ENCODE peak calls at places on chromosome 22, in four cellular contexts. One of them, this sample, is unnamed.

GRCh38 chr22:19265779-19266178 is 25.7 kb downstream of the CLTCL1 start:
- DNase-seq in CD4-positive, CD25-positive, alpha-beta regulatory T cell: no peak
- DNase-seq in lower lobe of right lung: no peak
- DNase-seq in left ventricle myocardium inferior: no peak
- DNase-seq in this sample: no peak

GRCh38 chr22:36790648-36791047 is 14.7 kb upstream of the IFT27 start:
- DNase-seq in CD4-positive, CD25-positive, alpha-beta regulatory T cell: peak; percentile 73
- DNase-seq in lower lobe of right lung: no peak
- DNase-seq in left ventricle myocardium inferior: no peak
- DNase-seq in this sample: no peak

GRCh38 chr22:17888855-17889254 is 114.6 kb upstream of the BID start:
- DNase-seq in CD4-positive, CD25-positive, alpha-beta regulatory T cell: no peak
- DNase-seq in lower lobe of right lung: no peak
- DNase-seq in left ventricle myocardium inferior: no peak
- DNase-seq in this sample: peak; percentile 50

GRCh38 chr22:44807915-44808690 is 55.7 kb downstream of the ARHGAP8 start:
- DNase-seq in CD4-positive, CD25-positive, alpha-beta regulatory T cell: no peak
- DNase-seq in lower lobe of right lung: no peak
- DNase-seq in left ventricle myocardium inferior: no peak
- DNase-seq in this sample: peak; percentile 33

GRCh38 chr22:46088541-46089311 is 61.6 kb upstream of the PPARA start:
- DNase-seq in CD4-positive, CD25-positive, alpha-beta regulatory T cell: no peak
- DNase-seq in lower lobe of right lung: peak; percentile 64
- DNase-seq in left ventricle myocardium inferior: peak; percentile 60
- DNase-seq in this sample: peak; percentile 69

GRCh38 chr22:36443198-36443770 is 38.2 kb downstream of the TXN2 start:
- DNase-seq in CD4-positive, CD25-positive, alpha-beta regulatory T cell: no peak
- DNase-seq in lower lobe of right lung: no peak
- DNase-seq in left ventricle myocardium inferior: no peak
- DNase-seq in this sample: no peak

GRCh38 chr22:19576460-19577421 is 52.5 kb upstream of the CLDN5 start:
- DNase-seq in CD4-positive, CD25-positive, alpha-beta regulatory T cell: peak; percentile 88
- DNase-seq in lower lobe of right lung: no peak
- DNase-seq in left ventricle myocardium inferior: peak; percentile 42
- DNase-seq in this sample: no peak

GRCh38 chr22:37334859-37335818 is 52.8 kb downstream of the CYTH4 start:
- DNase-seq in CD4-positive, CD25-positive, alpha-beta regulatory T cell: no peak
- DNase-seq in lower lobe of right lung: no peak
- DNase-seq in left ventricle myocardium inferior: no peak
- DNase-seq in this sample: peak; percentile 28

GRCh38 chr22:49587421-49587820 is 240.3 kb downstream of the BRD1 start:
- DNase-seq in CD4-positive, CD25-positive, alpha-beta regulatory T cell: no peak
- DNase-seq in lower lobe of right lung: peak; percentile 25
- DNase-seq in left ventricle myocardium inferior: no peak
- DNase-seq in this sample: no peak

GRCh38 chr22:49853981-49854791 is 542 bp downstream of the ZBED4 start:
- DNase-seq in CD4-positive, CD25-positive, alpha-beta regulatory T cell: peak; percentile 39
- DNase-seq in lower lobe of right lung: peak; percentile 65
- DNase-seq in left ventricle myocardium inferior: no peak
- DNase-seq in this sample: peak; percentile 40

GRCh38 chr22:50610581-50610980 is 10.0 kb downstream of the MAPK8IP2 start:
- DNase-seq in CD4-positive, CD25-positive, alpha-beta regulatory T cell: no peak
- DNase-seq in lower lobe of right lung: no peak
- DNase-seq in left ventricle myocardium inferior: no peak
- DNase-seq in this sample: no peak

GRCh38 chr22:40238425-40239344 is 61.0 kb downstream of the TNRC6B start:
- DNase-seq in CD4-positive, CD25-positive, alpha-beta regulatory T cell: no peak
- DNase-seq in lower lobe of right lung: no peak
- DNase-seq in left ventricle myocardium inferior: no peak
- DNase-seq in this sample: no peak

GRCh38 chr22:38424525-38425080 is 30.4 kb downstream of the KCNJ4 start:
- DNase-seq in CD4-positive, CD25-positive, alpha-beta regulatory T cell: no peak
- DNase-seq in lower lobe of right lung: no peak
- DNase-seq in left ventricle myocardium inferior: no peak
- DNase-seq in this sample: no peak

GRCh38 chr22:43848366-43849171 is 13.7 kb downstream of the SULT4A1 start:
- DNase-seq in CD4-positive, CD25-positive, alpha-beta regulatory T cell: no peak
- DNase-seq in lower lobe of right lung: no peak
- DNase-seq in left ventricle myocardium inferior: peak; percentile 36
- DNase-seq in this sample: peak; percentile 72

GRCh38 chr22:49590851-49591445 is 236.7 kb downstream of the BRD1 start:
- DNase-seq in CD4-positive, CD25-positive, alpha-beta regulatory T cell: no peak
- DNase-seq in lower lobe of right lung: peak; percentile 37
- DNase-seq in left ventricle myocardium inferior: no peak
- DNase-seq in this sample: no peak

GRCh38 chr22:17086301-17086700 is 1.5 kb downstream of the IL17RA start:
- DNase-seq in CD4-positive, CD25-positive, alpha-beta regulatory T cell: no peak
- DNase-seq in lower lobe of right lung: no peak
- DNase-seq in left ventricle myocardium inferior: no peak
- DNase-seq in this sample: no peak

GRCh38 chr22:47248925-47249324 is 486.5 kb downstream of the TBC1D22A start:
- DNase-seq in CD4-positive, CD25-positive, alpha-beta regulatory T cell: no peak
- DNase-seq in lower lobe of right lung: no peak
- DNase-seq in left ventricle myocardium inferior: no peak
- DNase-seq in this sample: no peak

GRCh38 chr22:50153756-50154140 is 16.8 kb upstream of the PANX2 start:
- DNase-seq in CD4-positive, CD25-positive, alpha-beta regulatory T cell: no peak
- DNase-seq in lower lobe of right lung: no peak
- DNase-seq in left ventricle myocardium inferior: no peak
- DNase-seq in this sample: no peak

GRCh38 chr22:28904211-28904808 is 20.9 kb downstream of the ZNRF3 start:
- DNase-seq in CD4-positive, CD25-positive, alpha-beta regulatory T cell: no peak
- DNase-seq in lower lobe of right lung: no peak
- DNase-seq in left ventricle myocardium inferior: no peak
- DNase-seq in this sample: no peak

GRCh38 chr22:19125474-19126308 is 3.5 kb upstream of the DGCR2 start:
- DNase-seq in CD4-positive, CD25-positive, alpha-beta regulatory T cell: no peak
- DNase-seq in lower lobe of right lung: no peak
- DNase-seq in left ventricle myocardium inferior: no peak
- DNase-seq in this sample: no peak

GRCh38 chr22:49928571-49929552 is 10.4 kb downstream of the CRELD2 start:
- DNase-seq in CD4-positive, CD25-positive, alpha-beta regulatory T cell: no peak
- DNase-seq in lower lobe of right lung: no peak
- DNase-seq in left ventricle myocardium inferior: no peak
- DNase-seq in this sample: no peak

GRCh38 chr22:49503321-49503720 is 324.4 kb downstream of the BRD1 start:
- DNase-seq in CD4-positive, CD25-positive, alpha-beta regulatory T cell: no peak
- DNase-seq in lower lobe of right lung: no peak
- DNase-seq in left ventricle myocardium inferior: no peak
- DNase-seq in this sample: no peak

GRCh38 chr22:17103351-17103750 is 17.8 kb downstream of the TMEM121B start:
- DNase-seq in CD4-positive, CD25-positive, alpha-beta regulatory T cell: no peak
- DNase-seq in lower lobe of right lung: no peak
- DNase-seq in left ventricle myocardium inferior: no peak
- DNase-seq in this sample: no peak

GRCh38 chr22:35154937-35155387 is 89.0 kb downstream of the ISX start:
- DNase-seq in CD4-positive, CD25-positive, alpha-beta regulatory T cell: peak; percentile 38
- DNase-seq in lower lobe of right lung: peak; percentile 56
- DNase-seq in left ventricle myocardium inferior: peak; percentile 26
- DNase-seq in this sample: peak; percentile 82

GRCh38 chr22:37157516-37158289 is 8.0 kb upstream of the IL2RB start:
- DNase-seq in CD4-positive, CD25-positive, alpha-beta regulatory T cell: no peak
- DNase-seq in lower lobe of right lung: no peak
- DNase-seq in left ventricle myocardium inferior: no peak
- DNase-seq in this sample: no peak

GRCh38 chr22:39496131-39496838 is 5.8 kb upstream of the MIEF1 start:
- DNase-seq in CD4-positive, CD25-positive, alpha-beta regulatory T cell: peak; percentile 62
- DNase-seq in lower lobe of right lung: peak; percentile 83
- DNase-seq in left ventricle myocardium inferior: peak; percentile 77
- DNase-seq in this sample: peak; percentile 89

GRCh38 chr22:24428751-24429410 is 1.5 kb downstream of the ADORA2A start:
- DNase-seq in CD4-positive, CD25-positive, alpha-beta regulatory T cell: peak; percentile 34
- DNase-seq in lower lobe of right lung: peak; percentile 26
- DNase-seq in left ventricle myocardium inferior: no peak
- DNase-seq in this sample: no peak
- H3K4me3 ChIP-seq in CD4-positive, CD25-positive, alpha-beta regulatory T cell: peak overlapping the region; percentile 98
- H3K4me3 ChIP-seq in lower lobe of right lung: peak overlapping the region; percentile 37
- H3K4me3 ChIP-seq in left ventricle myocardium inferior: peak overlapping the region; percentile 19
- H3K4me3 ChIP-seq in this sample: no peak overlapping the region

DNA sequence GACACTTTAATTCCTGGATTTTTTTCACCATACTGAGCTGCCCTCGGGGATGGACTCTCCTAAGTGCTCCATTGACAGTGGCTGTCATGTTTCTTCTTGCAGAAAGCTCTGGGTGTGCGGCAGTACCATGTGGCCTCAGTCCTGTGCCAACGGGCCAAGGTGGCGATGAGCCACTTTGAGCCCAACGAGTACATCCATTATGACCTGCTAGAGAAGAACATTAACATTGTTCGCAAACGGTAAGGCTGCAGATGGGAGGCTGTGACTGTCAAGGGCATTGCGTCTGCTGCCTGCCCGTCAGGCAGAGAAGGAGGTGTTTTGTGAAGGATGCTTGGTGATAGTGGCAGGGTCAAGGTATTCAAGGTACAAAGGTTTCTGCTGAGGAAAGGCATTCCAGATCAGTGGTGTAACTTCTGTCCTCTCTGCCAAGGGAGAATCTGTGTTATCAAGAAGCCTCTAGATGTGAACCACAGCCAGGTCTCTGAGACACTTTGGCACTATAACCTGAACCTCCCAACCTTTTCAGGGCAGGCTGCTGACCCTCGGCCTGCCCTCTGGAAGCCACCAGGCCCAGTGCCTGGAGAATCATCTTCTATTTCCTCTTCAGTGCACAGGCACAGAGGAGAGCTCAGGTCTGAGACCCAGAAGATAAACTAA is 30.8 kb downstream of the ACO2 start:
- DNase-seq in CD4-positive, CD25-positive, alpha-beta regulatory T cell: no peak
- DNase-seq in lower lobe of right lung: no peak
- DNase-seq in left ventricle myocardium inferior: no peak
- DNase-seq in this sample: no peak
- H3K4me1 ChIP-seq in CD4-positive, CD25-positive, alpha-beta regulatory T cell: no peaks in the 10 kb centered on the region
- H3K4me1 ChIP-seq in lower lobe of right lung: no peaks in the 10 kb centered on the region
- H3K4me1 ChIP-seq in left ventricle myocardium inferior: peaks cover 98% of the 10 kb centered on the region
- H3K4me1 ChIP-seq in this sample: no peaks in the 10 kb centered on the region

GRCh38 chr22:27345681-27346080 is 455.9 kb downstream of the MN1 start:
- DNase-seq in CD4-positive, CD25-positive, alpha-beta regulatory T cell: no peak
- DNase-seq in lower lobe of right lung: no peak
- DNase-seq in left ventricle myocardium inferior: no peak
- DNase-seq in this sample: no peak

GRCh38 chr22:27348634-27349033 is 452.9 kb downstream of the MN1 start:
- DNase-seq in CD4-positive, CD25-positive, alpha-beta regulatory T cell: no peak
- DNase-seq in lower lobe of right lung: no peak
- DNase-seq in left ventricle myocardium inferior: no peak
- DNase-seq in this sample: peak; percentile 57

GRCh38 chr22:27347951-27348350 is 453.6 kb downstream of the MN1 start:
- DNase-seq in CD4-positive, CD25-positive, alpha-beta regulatory T cell: no peak
- DNase-seq in lower lobe of right lung: no peak
- DNase-seq in left ventricle myocardium inferior: no peak
- DNase-seq in this sample: no peak

GRCh38 chr22:27340047-27340446 is 461.5 kb downstream of the MN1 start:
- DNase-seq in CD4-positive, CD25-positive, alpha-beta regulatory T cell: no peak
- DNase-seq in lower lobe of right lung: no peak
- DNase-seq in left ventricle myocardium inferior: no peak
- DNase-seq in this sample: no peak

GRCh38 chr22:27344546-27344945 is 457.0 kb downstream of the MN1 start:
- DNase-seq in CD4-positive, CD25-positive, alpha-beta regulatory T cell: no peak
- DNase-seq in lower lobe of right lung: no peak
- DNase-seq in left ventricle myocardium inferior: no peak
- DNase-seq in this sample: peak; percentile 85
- H3K9me3 ChIP-seq in CD4-positive, CD25-positive, alpha-beta regulatory T cell: peaks cover 2% of the 10 kb centered on the region
- H3K9me3 ChIP-seq in lower lobe of right lung: peaks cover 15% of the 10 kb centered on the region
- H3K9me3 ChIP-seq in left ventricle myocardium inferior: peaks cover 44% of the 10 kb centered on the region
- H3K9me3 ChIP-seq in this sample: no peaks in the 10 kb centered on the region

GRCh38 chr22:22032099-22032905 is 49.7 kb upstream of the TOP3B start:
- DNase-seq in CD4-positive, CD25-positive, alpha-beta regulatory T cell: no peak
- DNase-seq in lower lobe of right lung: no peak
- DNase-seq in left ventricle myocardium inferior: no peak
- DNase-seq in this sample: no peak

GRCh38 chr22:22032906-22033802 is 50.6 kb upstream of the TOP3B start:
- DNase-seq in CD4-positive, CD25-positive, alpha-beta regulatory T cell: no peak
- DNase-seq in lower lobe of right lung: no peak
- DNase-seq in left ventricle myocardium inferior: no peak
- DNase-seq in this sample: no peak

GRCh38 chr22:22030493-22031182 is 48.1 kb upstream of the TOP3B start:
- DNase-seq in CD4-positive, CD25-positive, alpha-beta regulatory T cell: no peak
- DNase-seq in lower lobe of right lung: no peak
- DNase-seq in left ventricle myocardium inferior: peak; percentile 20
- DNase-seq in this sample: peak; percentile 47

GRCh38 chr22:22031183-22031560 is 48.6 kb upstream of the TOP3B start:
- DNase-seq in CD4-positive, CD25-positive, alpha-beta regulatory T cell: no peak
- DNase-seq in lower lobe of right lung: no peak
- DNase-seq in left ventricle myocardium inferior: no peak
- DNase-seq in this sample: no peak

DNA sequence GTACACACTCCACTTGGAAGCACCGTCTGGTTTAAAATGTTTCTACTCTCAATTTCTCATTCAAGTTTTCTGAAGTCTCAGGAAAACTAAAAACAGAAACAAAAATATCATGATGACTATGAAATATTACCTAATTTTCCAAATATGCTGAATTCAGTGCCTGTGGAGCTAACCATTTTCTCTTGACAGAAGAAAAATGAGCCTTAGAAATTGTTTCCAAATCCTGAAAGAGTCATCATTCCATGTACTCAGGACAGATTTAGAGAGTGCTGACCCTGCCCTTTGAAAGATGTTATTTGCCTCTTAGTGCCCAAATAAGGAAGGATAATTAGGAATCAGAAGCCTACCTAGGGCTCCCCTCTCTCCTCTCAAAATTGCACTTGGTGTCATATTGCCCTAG is 49.0 kb upstream of the TOP3B start:
- DNase-seq in CD4-positive, CD25-positive, alpha-beta regulatory T cell: no peak
- DNase-seq in lower lobe of right lung: no peak
- DNase-seq in left ventricle myocardium inferior: no peak
- DNase-seq in this sample: no peak
- H3K4me3 ChIP-seq in CD4-positive, CD25-positive, alpha-beta regulatory T cell: no peak overlapping the region
- H3K4me3 ChIP-seq in lower lobe of right lung: no peak overlapping the region
- H3K4me3 ChIP-seq in left ventricle myocardium inferior: no peak overlapping the region
- H3K4me3 ChIP-seq in this sample: no peak overlapping the region